ENCODE peak calls at places on chromosomes 11 and 22, in seven cellular contexts. Y is epithelial cell of esophagus, H is pancreas, O is AG09319, T is astrocyte of the spinal cord, W is lower leg skin, B is endodermal cell. J is an unnamed sample.

GRCh38 chr22:19495562-19496323 is 16.0 kb downstream of the CDC45 start:
- DNase-seq in H (no peak), O (no peak), W (no peak), Y (peak), T (no peak), B (no peak), J (no peak)

GRCh38 chr11:6667733-6668374 is 12.2 kb upstream of the DCHS1 start:
- DNase-seq in H (no peak), T (peak), B (peak), O (no peak), Y (peak), W (no peak), J (no peak)

GRCh38 chr22:30435674-30436126 is 10.1 kb downstream of the MTFP1 start:
- DNase-seq in W (peak), B (no peak), T (no peak), O (no peak), Y (no peak), H (no peak), J (no peak)

GRCh38 chr11:131787119-131787518 is 416.7 kb downstream of the NTM start:
- DNase-seq in W (no peak), T (no peak), Y (no peak), B (no peak), H (no peak), O (no peak), J (no peak)

GRCh38 chr11:119520966-119521365 is 98.0 kb upstream of the THY1 start:
- DNase-seq in Y (no peak), W (no peak), H (no peak), T (no peak), B (no peak), O (no peak), J (no peak)

GRCh38 chr11:19229671-19230070 is 11.1 kb downstream of the E2F8 start:
- DNase-seq in W (no peak), B (no peak), O (no peak), Y (no peak), T (no peak), H (no peak), J (no peak)

GRCh38 chr22:17266261-17266971 is 47.2 kb upstream of the ADA2 start:
- DNase-seq in W (no peak), H (no peak), B (peak), Y (no peak), O (no peak), T (peak), J (no peak)

GRCh38 chr11:64727131-64727530 is 4.1 kb upstream of the NRXN2 start:
- DNase-seq in B (no peak), Y (no peak), H (no peak), T (no peak), O (no peak), W (no peak), J (no peak)

GRCh38 chr11:10181811-10182210 is 112.2 kb downstream of the SBF2 start:
- DNase-seq in B (no peak), T (peak), W (no peak), O (no peak), Y (peak), H (no peak), J (no peak)

GRCh38 chr22:21455334-21456089 is 11.7 kb upstream of the TMEM191C start:
- DNase-seq in H (no peak), Y (no peak), B (peak), O (no peak), W (peak), T (no peak), J (peak)

GRCh38 chr11:7081441-7081840 is 7.4 kb upstream of the RBMXL2 start:
- DNase-seq in W (no peak), B (no peak), H (no peak), T (no peak), O (no peak), Y (no peak), J (no peak)

GRCh38 chr11:1777737-1778136 is 14.0 kb upstream of the CTSD start:
- DNase-seq in W (no peak), T (no peak), H (peak), B (no peak), O (no peak), Y (no peak), J (no peak)

GRCh38 chr11:34155057-34155758 is 49.8 kb downstream of the NAT10 start:
- DNase-seq in B (no peak), Y (no peak), T (no peak), H (no peak), W (no peak), O (no peak), J (no peak)

GRCh38 chr11:64900263-64900678 is 16.7 kb downstream of the ATG2A start:
- DNase-seq in B (no peak), H (no peak), W (no peak), Y (peak), O (no peak), T (peak), J (no peak)

GRCh38 chr22:19291218-19291579 is 320 bp downstream of the CLTCL1 start:
- DNase-seq in H (peak), O (no peak), W (peak), B (peak), Y (peak), T (peak), J (peak)

GRCh38 chr11:26929806-26930517 is 64.0 kb upstream of the FIBIN start:
- DNase-seq in B (no peak), T (no peak), Y (no peak), H (no peak), W (no peak), O (no peak), J (no peak)

GRCh38 chr11:121257976-121258375 is 34.6 kb upstream of the SC5D start:
- DNase-seq in B (no peak), Y (peak), T (no peak), H (no peak), W (no peak), O (no peak), J (no peak)

GRCh38 chr11:44575288-44575672 is 9.8 kb downstream of the CD82 start:
- DNase-seq in T (peak), W (no peak), Y (peak), H (no peak), O (no peak), B (no peak), J (no peak)

GRCh38 chr11:73493838-73494598 is 103.9 kb downstream of the FAM168A start:
- DNase-seq in Y (peak), H (no peak), W (peak), B (peak), T (peak), O (no peak), J (no peak)

GRCh38 chr11:12201016-12201985 is 90.9 kb downstream of the MICAL2 start:
- DNase-seq in O (peak), B (no peak), Y (peak), H (peak), W (no peak), T (peak), J (no peak)

GRCh38 chr22:18104566-18104965 is 6.0 kb upstream of the TUBA8 start:
- DNase-seq in B (peak), T (peak), H (no peak), Y (no peak), W (no peak), O (no peak), J (no peak)

GRCh38 chr22:19289475-19290161 is 1.9 kb downstream of the CLTCL1 start:
- DNase-seq in O (no peak), B (no peak), H (no peak), W (no peak), T (peak), Y (peak), J (peak)

GRCh38 chr22:49147617-49148175 is 680.0 kb downstream of the BRD1 start:
- DNase-seq in O (no peak), H (no peak), Y (no peak), B (no peak), W (no peak), T (no peak), J (no peak)

GRCh38 chr11:115333951-115334350 is 170.3 kb downstream of the CADM1 start:
- DNase-seq in Y (no peak), T (no peak), H (no peak), W (no peak), B (no peak), O (no peak), J (no peak)

GRCh38 chr11:118889796-118890195 is 6.1 kb downstream of the CXCR5 start:
- DNase-seq in T (peak), W (no peak), Y (peak), H (peak), B (no peak), O (peak), J (no peak)

GRCh38 chr11:119460582-119460981 is 37.6 kb upstream of the THY1 start:
- DNase-seq in T (peak), O (peak), H (no peak), W (no peak), Y (no peak), B (no peak), J (no peak)

GRCh38 chr11:74013141-74013540 is 4.3 kb upstream of the UCP3 start:
- DNase-seq in T (no peak), Y (no peak), W (no peak), H (no peak), O (no peak), B (no peak), J (no peak)

GRCh38 chr22:34045311-34045710 is 125.0 kb upstream of the LARGE1 start:
- DNase-seq in H (no peak), W (no peak), T (no peak), O (no peak), Y (no peak), B (no peak), J (no peak)

GRCh38 chr11:44899959-44900358 is 50.7 kb downstream of the TP53I11 start:
- DNase-seq in Y (peak), O (peak), H (no peak), W (no peak), T (peak), B (peak), J (no peak)

GRCh38 chr11:124897681-124898680 is at the start of gene ROBO4:
- DNase-seq in B (peak), O (peak), H (no peak), Y (peak), W (no peak), T (peak), J (peak)

GRCh38 chr11:32456864-32457263 is 21.5 kb upstream of the WT1 start:
- DNase-seq in W (no peak), T (no peak), H (no peak), O (no peak), Y (no peak), B (no peak), J (no peak)

GRCh38 chr11:92867913-92868619 is 101.4 kb upstream of the MTNR1B start:
- DNase-seq in W (no peak), O (no peak), T (no peak), Y (peak), B (no peak), H (no peak), J (no peak)

GRCh38 chr22:49983148-49984042 is 22.8 kb downstream of the PIM3 start:
- DNase-seq in T (no peak), Y (no peak), H (no peak), W (peak), B (peak), O (no peak), J (no peak)

GRCh38 chr11:44275241-44275640 is 34.7 kb downstream of the ALX4 start:
- DNase-seq in O (no peak), B (no peak), H (no peak), T (no peak), Y (no peak), W (no peak), J (no peak)

GRCh38 chr11:46079662-46080061 is 41.6 kb downstream of the PHF21A start:
- DNase-seq in W (no peak), H (no peak), Y (no peak), T (no peak), B (no peak), O (no peak), J (no peak)

GRCh38 chr22:46894851-46895640 is 132.6 kb downstream of the TBC1D22A start:
- DNase-seq in H (no peak), Y (no peak), W (no peak), T (no peak), O (no peak), B (peak), J (no peak)

GRCh38 chr11:82811369-82811768 is 77.7 kb upstream of the FAM181B start:
- DNase-seq in O (no peak), Y (no peak), T (no peak), B (peak), H (no peak), W (no peak), J (no peak)

GRCh38 chr11:74559934-74560309 is 32.5 kb upstream of the POLD3 start:
- DNase-seq in Y (no peak), W (no peak), T (no peak), H (no peak), O (no peak), B (no peak), J (no peak)

GRCh38 chr11:45155058-45155551 is 8.7 kb downstream of the PRDM11 start:
- DNase-seq in O (no peak), T (no peak), W (no peak), B (no peak), Y (no peak), H (no peak), J (peak)

GRCh38 chr11:80103149-80103859 is 662.5 kb upstream of the TENM4 start:
- DNase-seq in H (no peak), B (no peak), Y (peak), T (peak), W (no peak), O (no peak), J (no peak)

DNA sequence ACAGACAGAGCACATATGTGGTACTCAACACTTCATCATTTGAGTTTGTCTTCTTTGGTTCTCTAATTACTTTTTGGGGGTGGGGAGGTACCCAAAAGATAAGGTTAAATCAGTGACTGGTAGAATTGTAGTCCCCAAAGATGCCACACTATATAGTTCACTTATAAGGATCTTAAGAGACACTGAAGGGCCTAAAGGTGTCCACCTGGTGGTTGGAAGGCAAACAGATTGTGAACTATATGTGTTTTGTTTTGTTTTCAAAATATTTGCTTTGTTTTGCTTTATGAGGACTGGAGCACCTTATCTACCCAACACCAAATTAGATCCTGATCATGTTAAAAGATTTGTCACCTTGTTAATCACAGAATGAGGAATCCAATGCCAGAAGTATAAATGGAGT is 136.1 kb downstream of the DCDC1 start:
- DNase-seq in O (no peak), Y (peak), B (no peak), H (no peak), T (no peak), W (no peak), J (no peak)
- TF ChIP-seq CTCF in O (no peak), Y (peak), B (peak), H (no peak), T (no peak), W (no peak), J (peak)

GRCh38 chr11:37141707-37142106 is 543.7 kb upstream of the RAG2 start:
- DNase-seq in T (no peak), Y (peak), O (no peak), W (no peak), H (no peak), B (peak), J (no peak)
- TF ChIP-seq CTCF in T (no peak), Y (no peak), O (no peak), W (no peak), H (no peak), B (peak), J (no peak)

GRCh38 chr22:44828193-44828592 is 75.8 kb downstream of the ARHGAP8 start:
- DNase-seq in O (no peak), B (peak), H (no peak), Y (no peak), W (no peak), T (no peak), J (no peak)
- TF ChIP-seq CTCF in O (peak), B (peak), H (no peak), Y (peak), W (no peak), T (peak), J (peak)

GRCh38 chr11:129769059-129769458 is 46.6 kb upstream of the TMEM45B start:
- DNase-seq in O (no peak), B (no peak), Y (no peak), T (no peak), W (no peak), H (no peak), J (no peak)

GRCh38 chr11:129768356-129768755 is 47.3 kb upstream of the TMEM45B start:
- DNase-seq in O (no peak), Y (no peak), W (no peak), T (peak), B (no peak), H (no peak), J (no peak)

GRCh38 chr11:129767827-129768226 is 47.8 kb upstream of the TMEM45B start:
- DNase-seq in T (no peak), Y (peak), H (no peak), W (no peak), O (no peak), B (no peak), J (no peak)

GRCh38 chr11:129770993-129771392 is 44.7 kb upstream of the TMEM45B start:
- DNase-seq in H (no peak), T (no peak), O (no peak), B (no peak), Y (no peak), W (no peak), J (no peak)

GRCh38 chr11:129766858-129767604 is 48.6 kb upstream of the TMEM45B start:
- DNase-seq in Y (peak), B (peak), O (no peak), H (no peak), W (no peak), T (peak), J (no peak)
- TF ChIP-seq CTCF in Y (peak), B (peak), O (peak), H (no peak), W (no peak), T (peak), J (peak)

DNA sequence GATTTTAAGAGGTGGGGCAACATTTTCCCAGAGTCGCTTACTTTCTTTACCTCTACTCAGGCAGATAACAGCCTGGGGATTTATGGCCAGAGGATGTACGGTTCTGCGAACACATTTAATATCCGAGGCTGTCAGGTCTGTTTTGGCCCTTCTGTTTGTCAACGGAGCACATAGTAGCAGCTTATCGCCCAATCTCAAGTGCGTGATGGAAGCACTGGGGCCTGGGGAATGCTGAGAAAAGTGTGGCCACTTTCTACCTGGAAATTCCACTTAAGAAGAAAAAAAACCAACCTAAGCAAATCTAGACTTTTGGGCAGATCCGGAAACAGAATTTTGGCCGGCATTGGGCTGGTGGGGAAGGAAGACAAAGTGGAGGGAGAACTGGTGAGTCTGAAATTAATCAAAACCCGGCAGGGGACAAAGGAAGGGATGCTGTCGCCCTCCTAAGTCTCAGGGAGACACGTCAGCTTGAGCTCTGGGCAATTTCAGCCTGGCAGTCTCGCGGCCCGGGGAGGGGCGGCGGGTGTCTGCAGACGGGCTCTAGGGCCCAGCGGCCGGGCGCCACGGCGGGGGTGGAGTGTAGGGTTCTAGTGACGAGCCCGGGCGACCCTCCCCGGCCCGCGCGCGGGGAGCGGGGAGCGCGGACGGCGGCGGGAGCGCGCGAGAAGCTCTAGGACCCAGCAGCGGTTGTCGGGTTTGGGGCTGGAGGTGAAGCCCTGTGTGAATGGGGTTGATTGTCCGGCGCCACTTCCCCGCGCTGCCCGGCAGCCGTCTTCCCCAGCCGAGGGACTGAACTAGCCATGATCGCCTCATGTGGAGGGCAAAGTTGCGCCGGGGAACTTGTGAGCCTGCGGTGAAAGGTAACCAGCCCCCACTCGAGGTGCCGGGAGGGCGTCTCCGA is at the start of gene AMOTL1:
- DNase-seq in H (peak), W (peak), Y (peak), O (peak), B (peak), T (peak), J (peak)
- TF ChIP-seq CTCF in H (no peak), W (no peak), Y (no peak), O (peak), B (peak), T (no peak), J (no peak)

J was measured in type B pancreatic cell.